ENCODE peak calls at places on chromosome 3, in six cellular contexts. F, G, I, K, L and J are unnamed samples.
A peak's percentile ranks its signal among the peaks of the same experiment; 100 is the strongest.

GRCh38 chr3:53820756-53821580 is 25.3 kb downstream of the CHDH start:
- DNase-seq in F (no peak), G (no peak), I (no peak), K (no peak), L (no peak), J (no peak)

GRCh38 chr3:50154840-50155490 is at the start of gene SEMA3F:
- DNase-seq in F (peak; percentile 68), G (peak; percentile 67), I (no peak), K (peak; percentile 77), L (no peak), J (peak; percentile 35)

GRCh38 chr3:139934557-139935070 is 371 bp upstream of the CLSTN2 start:
- DNase-seq in F (peak; percentile 57), G (peak; percentile 54), I (no peak), K (peak; percentile 53), L (peak; percentile 66), J (no peak)

GRCh38 chr3:150607267-150608065 is 4.3 kb downstream of the SELENOT start:
- DNase-seq in F (no peak), G (no peak), I (no peak), K (no peak), L (no peak), J (no peak)

GRCh38 chr3:160133757-160134156 is 91.5 kb upstream of the C3orf80 start:
- DNase-seq in F (no peak), G (no peak), I (no peak), K (peak; percentile 21), L (no peak), J (no peak)

GRCh38 chr3:21331321-21331720 is 419.7 kb downstream of the ZNF385D start:
- DNase-seq in F (no peak), G (no peak), I (no peak), K (peak; percentile 7), L (no peak), J (no peak)

GRCh38 chr3:183185696-183186095 is 23.2 kb upstream of the LAMP3 start:
- DNase-seq in F (no peak), G (no peak), I (no peak), K (no peak), L (no peak), J (peak; percentile 40)

GRCh38 chr3:18135083-18135814 is 289.9 kb downstream of the SATB1 start:
- DNase-seq in F (no peak), G (no peak), I (no peak), K (no peak), L (no peak), J (no peak)

GRCh38 chr3:175983369-175983768 is 1124.2 kb downstream of the NAALADL2 start:
- DNase-seq in F (no peak), G (no peak), I (no peak), K (no peak), L (no peak), J (no peak)

GRCh38 chr3:127408684-127409420 is 121.0 kb upstream of the PRR20G start:
- DNase-seq in F (no peak), G (no peak), I (no peak), K (no peak), L (peak; percentile 36), J (no peak)

GRCh38 chr3:65883614-65884013 is 155.1 kb downstream of the MAGI1 start:
- DNase-seq in F (no peak), G (peak; percentile 80), I (no peak), K (no peak), L (no peak), J (no peak)

GRCh38 chr3:123202451-123202850 is 708 bp downstream of the SEC22A start:
- DNase-seq in F (no peak), G (no peak), I (no peak), K (peak; percentile 7), L (no peak), J (no peak)

GRCh38 chr3:184314700-184315505 is 497 bp downstream of the EIF4G1 start:
- DNase-seq in F (peak; percentile 84), G (peak; percentile 43), I (no peak), K (peak; percentile 57), L (peak; percentile 90), J (peak; percentile 73)

GRCh38 chr3:132803889-132804288 is 81.7 kb upstream of the NPHP3 start:
- DNase-seq in F (no peak), G (no peak), I (no peak), K (no peak), L (no peak), J (no peak)

GRCh38 chr3:188310270-188310710 is 156.3 kb downstream of the LPP start:
- DNase-seq in F (no peak), G (no peak), I (no peak), K (no peak), L (no peak), J (no peak)

GRCh38 chr3:126344380-126345041 is 12.7 kb downstream of the KLF15 start:
- DNase-seq in F (no peak), G (no peak), I (no peak), K (no peak), L (peak; percentile 42), J (no peak)

GRCh38 chr3:119619094-119619493 is 21.4 kb downstream of the PLA1A start:
- DNase-seq in F (no peak), G (no peak), I (no peak), K (no peak), L (no peak), J (no peak)

GRCh38 chr3:16013563-16013962 is 160.9 kb upstream of the GALNT15 start:
- DNase-seq in F (no peak), G (no peak), I (no peak), K (no peak), L (no peak), J (no peak)

GRCh38 chr3:49937081-49937480 is 2.9 kb upstream of the RBM6 start:
- DNase-seq in F (no peak), G (no peak), I (no peak), K (no peak), L (no peak), J (no peak)

GRCh38 chr3:136734382-136735070 is 17.7 kb downstream of the STAG1 start:
- DNase-seq in F (no peak), G (no peak), I (no peak), K (peak; percentile 20), L (no peak), J (no peak)

GRCh38 chr3:107421170-107421792 is 44.0 kb downstream of the CCDC54 start:
- DNase-seq in F (no peak), G (peak; percentile 51), I (no peak), K (peak; percentile 76), L (no peak), J (no peak)

GRCh38 chr3:148643389-148643840 is 54.3 kb upstream of the AGTR1 start:
- DNase-seq in F (no peak), G (no peak), I (no peak), K (no peak), L (no peak), J (peak; percentile 87)

GRCh38 chr3:43523454-43524053 is 98.3 kb downstream of the ANO10 start:
- DNase-seq in F (no peak), G (no peak), I (no peak), K (no peak), L (no peak), J (no peak)

GRCh38 chr3:123126051-123126450 is 59.2 kb downstream of the PDIA5 start:
- DNase-seq in F (no peak), G (no peak), I (no peak), K (no peak), L (no peak), J (no peak)

GRCh38 chr3:143613226-143613625 is 235.0 kb downstream of the SLC9A9 start:
- DNase-seq in F (no peak), G (no peak), I (no peak), K (no peak), L (no peak), J (no peak)

GRCh38 chr3:12307136-12307535 is 18.3 kb downstream of the PPARG start:
- DNase-seq in F (no peak), G (no peak), I (no peak), K (no peak), L (no peak), J (no peak)

GRCh38 chr3:186532641-186533072 is 11.5 kb downstream of the CRYGS start:
- DNase-seq in F (no peak), G (no peak), I (no peak), K (no peak), L (no peak), J (no peak)

GRCh38 chr3:174355505-174355904 is 503.6 kb upstream of the NAALADL2 start:
- DNase-seq in F (no peak), G (no peak), I (no peak), K (peak; percentile 33), L (no peak), J (peak; percentile 20)

GRCh38 chr3:116940719-116941118 is 231.1 kb downstream of the TUSC7 start:
- DNase-seq in F (no peak), G (no peak), I (no peak), K (no peak), L (no peak), J (no peak)

GRCh38 chr3:95883801-95884200 is 930.6 kb upstream of the EPHA6 start:
- DNase-seq in F (no peak), G (no peak), I (no peak), K (no peak), L (no peak), J (no peak)

GRCh38 chr3:71421820-71422566 is 161.5 kb downstream of the FOXP1 start:
- DNase-seq in F (no peak), G (no peak), I (no peak), K (peak; percentile 23), L (no peak), J (no peak)

GRCh38 chr3:113150253-113150652 is 61.1 kb upstream of the BOC start:
- DNase-seq in F (no peak), G (no peak), I (no peak), K (no peak), L (no peak), J (no peak)

GRCh38 chr3:170961616-170962400 is 53.4 kb upstream of the EIF5A2 start:
- DNase-seq in F (no peak), G (peak; percentile 14), I (no peak), K (peak; percentile 59), L (no peak), J (peak; percentile 20)

GRCh38 chr3:74897006-74897405 is 282.5 kb upstream of the CNTN3 start:
- DNase-seq in F (no peak), G (no peak), I (no peak), K (peak; percentile 19), L (no peak), J (no peak)

GRCh38 chr3:25594007-25594502 is 70.7 kb downstream of the TOP2B start:
- DNase-seq in F (no peak), G (peak; percentile 4), I (no peak), K (peak; percentile 56), L (no peak), J (peak; percentile 56)

GRCh38 chr3:32392530-32393302 is 1.1 kb downstream of the CMTM7 start:
- DNase-seq in F (no peak), G (no peak), I (peak; percentile 13), K (peak; percentile 44), L (peak; percentile 75), J (peak; percentile 61)

GRCh38 chr3:48122504-48122903 is 65.7 kb downstream of the CDC25A start:
- DNase-seq in F (no peak), G (no peak), I (no peak), K (no peak), L (no peak), J (no peak)